ENCODE peak calls at places on chromosomes 3 and 15, in seven cellular contexts. N is fibroblast of mammary gland, A is colonic mucosa, T is fibroblast of lung, R is cardiac fibroblast, B is HCT116, P is adrenal gland. U is an unnamed sample.

GRCh38 chr15:81398910-81399551 is 25.0 kb upstream of the TMC3 start:
- DNase-seq in N (peak; percentile 59), A (no peak), T (no peak), R (peak; percentile 19), B (no peak), P (no peak), U (peak; percentile 24)

GRCh38 chr3:5366746-5367145 is 179.2 kb downstream of the EDEM1 start:
- DNase-seq in N (no peak), A (no peak), T (no peak), R (no peak), B (no peak), P (no peak), U (no peak)

GRCh38 chr15:60358935-60359672 is 38.7 kb downstream of the ANXA2 start:
- DNase-seq in N (peak; percentile 89), A (no peak), T (peak; percentile 93), R (peak; percentile 77), B (no peak), P (no peak), U (peak; percentile 56)

GRCh38 chr15:74174216-74174965 is 881 bp downstream of the ISLR start:
- DNase-seq in N (no peak), A (no peak), T (no peak), R (no peak), B (no peak), P (no peak), U (no peak)

GRCh38 chr3:23992051-23992628 is 47.1 kb downstream of the NR1D2 start:
- DNase-seq in N (peak; percentile 55), A (no peak), T (peak; percentile 77), R (peak; percentile 18), B (no peak), P (no peak), U (no peak)

GRCh38 chr3:42979044-42979962 is at the start of gene GASK1A:
- DNase-seq in N (no peak), A (peak; percentile 36), T (peak; percentile 20), R (peak; percentile 13), B (no peak), P (peak; percentile 61), U (no peak)

GRCh38 chr3:32821686-32822296 is 4.0 kb downstream of the TRIM71 start:
- DNase-seq in N (no peak), A (no peak), T (no peak), R (no peak), B (no peak), P (peak; percentile 38), U (no peak)

GRCh38 chr3:187739125-187739560 is 6.1 kb downstream of the BCL6 start:
- DNase-seq in N (no peak), A (peak; percentile 56), T (peak; percentile 28), R (no peak), B (no peak), P (peak; percentile 79), U (no peak)

GRCh38 chr3:142618917-142619401 is 22.8 kb downstream of the PLS1 start:
- DNase-seq in N (peak; percentile 2), A (peak; percentile 67), T (peak; percentile 43), R (peak; percentile 36), B (no peak), P (no peak), U (no peak)

GRCh38 chr3:13771496-13771895 is 108.4 kb downstream of the WNT7A start:
- DNase-seq in N (no peak), A (no peak), T (no peak), R (no peak), B (no peak), P (no peak), U (no peak)

GRCh38 chr15:85504739-85505676 is 124.6 kb downstream of the AKAP13 start:
- DNase-seq in N (peak; percentile 81), A (peak; percentile 72), T (peak; percentile 58), R (peak; percentile 85), B (peak; percentile 53), P (peak; percentile 32), U (peak; percentile 24)

GRCh38 chr15:90708516-90708915 is 8.6 kb upstream of the BLM start:
- DNase-seq in N (no peak), A (no peak), T (no peak), R (no peak), B (no peak), P (no peak), U (no peak)

GRCh38 chr15:62606376-62607164 is 436.0 kb upstream of the TPM1 start:
- DNase-seq in N (peak; percentile 100), A (no peak), T (peak; percentile 100), R (peak; percentile 99), B (peak; percentile 58), P (no peak), U (peak; percentile 98)

GRCh38 chr3:46845397-46845859 is 17.8 kb downstream of the MYL3 start:
- DNase-seq in N (peak; percentile 96), A (peak; percentile 31), T (peak; percentile 67), R (peak; percentile 73), B (no peak), P (peak; percentile 69), U (peak; percentile 66)

GRCh38 chr3:4233488-4233887 is 69.7 kb upstream of the SETMAR start:
- DNase-seq in N (no peak), A (no peak), T (no peak), R (no peak), B (no peak), P (no peak), U (no peak)

GRCh38 chr3:66076861-66077495 is 38.3 kb upstream of the MAGI1 start:
- DNase-seq in N (peak; percentile 92), A (no peak), T (peak; percentile 47), R (no peak), B (no peak), P (no peak), U (no peak)
- H3K4me3 ChIP-seq in N (no peak overlapping the region), A (no peak overlapping the region), T (no peak overlapping the region), R (no peak overlapping the region), B (no peak overlapping the region), P (no peak overlapping the region), U (no peak overlapping the region)

GRCh38 chr3:159762238-159762637 is 226.4 kb upstream of the IL12A start:
- DNase-seq in N (no peak), A (no peak), T (peak; percentile 63), R (no peak), B (no peak), P (no peak), U (no peak)
- H3K4me3 ChIP-seq in N (no peak overlapping the region), A (no peak overlapping the region), T (no peak overlapping the region), R (no peak overlapping the region), B (peak overlapping the region; percentile 65), P (no peak overlapping the region), U (no peak overlapping the region)

DNA sequence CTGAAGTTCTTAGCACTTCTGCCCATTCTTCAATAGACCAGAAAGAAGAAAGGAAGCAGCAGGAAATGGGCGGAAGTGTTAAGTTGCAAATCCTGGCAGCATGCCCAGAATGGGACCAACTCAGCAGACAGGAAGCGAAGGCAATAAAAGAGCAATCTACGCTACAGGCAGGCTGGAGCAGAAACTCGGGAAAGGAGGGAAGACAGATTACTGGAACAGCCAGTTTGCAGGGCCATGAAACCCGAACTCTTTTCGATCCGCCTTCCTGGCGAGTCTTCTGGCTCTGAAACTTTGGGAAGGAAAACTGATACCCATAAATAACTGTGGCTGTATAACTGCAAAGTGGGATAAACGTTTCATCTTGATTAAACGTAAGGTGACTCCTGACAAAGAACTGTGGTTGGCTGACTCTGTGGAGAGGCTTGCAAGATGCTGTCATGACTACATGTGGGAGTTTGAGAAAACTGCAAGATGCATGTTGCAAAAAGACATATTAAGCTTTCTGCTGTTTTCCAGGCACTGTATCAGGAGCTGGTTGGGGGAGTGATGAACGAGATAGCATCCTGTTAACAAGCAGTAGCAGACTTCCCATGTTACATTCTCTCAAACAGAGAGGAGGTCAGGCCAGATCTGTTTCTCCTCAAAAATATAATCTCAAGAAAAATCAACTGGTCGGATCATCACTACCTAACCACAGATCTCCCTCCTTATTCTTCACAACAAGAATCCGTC is 67.8 kb downstream of the FMN1 start:
- DNase-seq in N (peak; percentile 95), A (peak; percentile 90), T (peak; percentile 93), R (peak; percentile 95), B (peak; percentile 72), P (peak; percentile 53), U (peak; percentile 96)
- H3K4me3 ChIP-seq in N (no peak overlapping the region), A (no peak overlapping the region), T (peak overlapping the region; percentile 12), R (no peak overlapping the region), B (peak overlapping the region; percentile 21), P (no peak overlapping the region), U (peak overlapping the region; percentile 0)

DNA sequence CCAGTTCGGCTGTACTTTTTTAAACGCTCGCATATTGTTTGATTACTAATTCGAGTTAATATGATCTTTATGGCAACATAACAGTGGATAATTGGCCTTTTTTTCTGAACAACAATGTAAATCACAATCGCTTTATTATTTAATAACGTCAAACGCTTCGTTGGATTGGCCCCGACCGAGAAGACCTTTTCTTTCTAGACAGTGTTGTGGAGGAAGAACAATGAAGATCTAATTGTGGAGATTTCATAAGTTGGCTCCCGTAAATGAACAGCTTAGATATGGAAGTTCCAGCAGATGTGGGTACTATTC is 12.7 kb downstream of the SOX2 start:
- DNase-seq in N (no peak), A (no peak), T (no peak), R (no peak), B (no peak), P (no peak), U (no peak)
- H3K4me3 ChIP-seq in N (no peak overlapping the region), A (no peak overlapping the region), T (no peak overlapping the region), R (no peak overlapping the region), B (no peak overlapping the region), P (no peak overlapping the region), U (no peak overlapping the region)

DNA sequence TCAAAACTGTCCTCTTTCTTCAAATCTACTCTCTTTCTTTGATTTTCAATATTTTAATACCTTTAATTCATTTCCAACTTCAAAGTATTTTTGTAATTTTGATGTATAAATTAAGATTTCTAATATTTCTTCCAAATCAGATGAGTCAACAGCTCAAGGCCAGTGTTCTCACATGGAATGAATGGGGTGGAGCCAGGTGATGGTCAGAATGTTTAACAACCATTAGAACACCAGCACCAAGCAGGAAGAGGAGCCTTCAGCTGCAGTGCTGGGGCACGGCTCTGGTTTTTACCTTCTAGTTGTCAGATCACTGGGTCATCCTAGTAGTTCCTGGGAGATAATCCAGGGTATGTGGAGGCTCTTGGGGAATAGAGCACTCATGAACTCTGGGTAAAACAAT is 494.5 kb upstream of the PDZRN3 start:
- DNase-seq in N (no peak), A (no peak), T (no peak), R (no peak), B (no peak), P (peak; percentile 40), U (no peak)
- H3K4me3 ChIP-seq in N (no peak overlapping the region), A (no peak overlapping the region), T (no peak overlapping the region), R (no peak overlapping the region), B (no peak overlapping the region), P (no peak overlapping the region), U (no peak overlapping the region)

DNA sequence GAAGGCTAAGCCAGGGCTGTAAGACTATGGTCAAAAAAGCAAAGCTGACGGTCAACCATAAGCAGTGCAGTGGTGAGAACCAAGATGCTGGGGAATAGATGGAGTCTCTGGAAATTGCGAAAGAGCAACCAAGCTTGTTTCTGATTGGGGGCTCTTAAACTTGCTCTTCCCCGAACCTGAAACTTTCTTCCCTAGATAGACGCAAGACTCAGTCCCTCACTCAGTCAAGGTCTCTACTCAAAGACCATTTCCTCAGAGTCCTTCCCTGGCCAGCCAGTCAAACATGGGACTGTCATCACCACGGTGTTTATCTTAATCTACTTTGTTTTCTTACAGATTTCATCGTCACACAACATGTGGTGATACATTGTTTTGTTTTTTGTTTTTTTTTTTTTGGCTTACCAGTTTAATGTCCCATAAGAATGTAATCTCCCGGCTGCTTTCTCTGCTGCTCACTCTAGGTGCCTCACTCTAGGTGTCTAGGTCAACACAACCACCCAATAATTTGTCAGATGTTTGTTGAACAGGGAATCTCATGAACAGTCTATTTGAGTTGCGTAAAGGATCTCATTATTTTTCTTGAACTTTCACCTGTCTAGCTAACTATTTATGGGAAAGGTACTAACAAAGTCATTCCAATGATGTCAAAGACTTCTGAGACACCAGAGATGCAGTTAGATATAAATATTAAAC is 495.4 kb downstream of the FOXP1 start:
- DNase-seq in N (no peak), A (no peak), T (no peak), R (peak; percentile 41), B (no peak), P (no peak), U (no peak)
- H3K4me3 ChIP-seq in N (no peak overlapping the region), A (no peak overlapping the region), T (no peak overlapping the region), R (no peak overlapping the region), B (no peak overlapping the region), P (no peak overlapping the region), U (no peak overlapping the region)

GRCh38 chr3:98763076-98763475 is at the start of gene ST3GAL6:
- DNase-seq in N (peak; percentile 54), A (no peak), T (no peak), R (peak; percentile 84), B (no peak), P (peak; percentile 26), U (no peak)
- H3K4me3 ChIP-seq in N (no peak within 1 kb of the TSS), A (no peak within 1 kb of the TSS), T (no peak within 1 kb of the TSS), R (no peak within 1 kb of the TSS), B (no peak within 1 kb of the TSS), P (no peak within 1 kb of the TSS), U (no peak within 1 kb of the TSS)

U was measured in skeletal muscle cell.